ENCODE peak calls at places on chromosome 5, in six cellular contexts. A is H1, N is HepG2, K is HCT116, F is GM12878, E is K562. Q is an unnamed sample.

GRCh38 chr5:177446184-177447065 is at the start of gene PRR7:
- DNase-seq in A (peak; percentile 81), N (no peak), K (no peak), F (no peak), E (peak; percentile 86), Q (peak; percentile 56)

GRCh38 chr5:166625210-166625865 is 1666.1 kb upstream of the WWC1 start:
- DNase-seq in A (no peak), N (no peak), K (no peak), F (no peak), E (no peak), Q (no peak)

GRCh38 chr5:119878712-119879111 is 249.4 kb downstream of the FAM170A start:
- DNase-seq in A (no peak), N (no peak), K (no peak), F (no peak), E (no peak), Q (no peak)

GRCh38 chr5:167511-167910 is 23.8 kb upstream of the LRRC14B start:
- DNase-seq in A (no peak), N (no peak), K (no peak), F (no peak), E (no peak), Q (no peak)

GRCh38 chr5:141919218-141920129 is 4.2 kb upstream of the DELE1 start:
- DNase-seq in A (no peak), N (no peak), K (no peak), F (no peak), E (peak; percentile 79), Q (no peak)

GRCh38 chr5:1344975-1345838 is at the start of gene CLPTM1L:
- DNase-seq in A (peak; percentile 91), N (peak; percentile 69), K (peak; percentile 61), F (peak; percentile 50), E (peak; percentile 98), Q (peak; percentile 84)

GRCh38 chr5:67037171-67037570 is 159.4 kb downstream of the CD180 start:
- DNase-seq in A (no peak), N (no peak), K (no peak), F (no peak), E (no peak), Q (no peak)

GRCh38 chr5:91266184-91266705 is 116.9 kb downstream of the ARRDC3 start:
- DNase-seq in A (no peak), N (no peak), K (peak; percentile 46), F (no peak), E (peak; percentile 38), Q (peak; percentile 77)

GRCh38 chr5:143871672-143872071 is 59.7 kb downstream of the HMHB1 start:
- DNase-seq in A (no peak), N (no peak), K (no peak), F (no peak), E (no peak), Q (no peak)

GRCh38 chr5:113331201-113331551 is 103.6 kb downstream of the TSSK1B start:
- DNase-seq in A (no peak), N (no peak), K (no peak), F (no peak), E (no peak), Q (no peak)

GRCh38 chr5:53378590-53379247 is 101.7 kb upstream of the FST start:
- DNase-seq in A (no peak), N (no peak), K (no peak), F (no peak), E (no peak), Q (peak; percentile 64)

GRCh38 chr5:41796061-41796460 is 74.2 kb downstream of the OXCT1 start:
- DNase-seq in A (no peak), N (no peak), K (no peak), F (no peak), E (no peak), Q (peak; percentile 50)

GRCh38 chr5:95673076-95673475 is 9.7 kb downstream of the SPATA9 start:
- DNase-seq in A (no peak), N (peak; percentile 14), K (no peak), F (no peak), E (no peak), Q (no peak)

GRCh38 chr5:135306557-135306956 is 92.5 kb downstream of the MACROH2A1 start:
- DNase-seq in A (no peak), N (no peak), K (no peak), F (no peak), E (no peak), Q (no peak)

GRCh38 chr5:157484768-157485167 is 24.8 kb downstream of the NIPAL4 start:
- DNase-seq in A (no peak), N (peak; percentile 38), K (no peak), F (no peak), E (no peak), Q (no peak)

GRCh38 chr5:157485811-157486739 is 26.1 kb downstream of the NIPAL4 start:
- DNase-seq in A (no peak), N (no peak), K (no peak), F (no peak), E (no peak), Q (no peak)

GRCh38 chr5:157487358-157487757 is 27.3 kb downstream of the NIPAL4 start:
- DNase-seq in A (no peak), N (no peak), K (no peak), F (no peak), E (no peak), Q (no peak)

GRCh38 chr5:157485340-157485739 is 25.3 kb downstream of the NIPAL4 start:
- DNase-seq in A (no peak), N (peak; percentile 64), K (no peak), F (no peak), E (no peak), Q (no peak)

GRCh38 chr5:157486861-157487260 is 26.8 kb downstream of the NIPAL4 start:
- DNase-seq in A (no peak), N (no peak), K (no peak), F (no peak), E (no peak), Q (no peak)
- H2AFZ ChIP-seq in A (no peak overlapping the region), N (no peak overlapping the region), K (no peak overlapping the region), F (no peak overlapping the region), E (no peak overlapping the region), Q (no peak overlapping the region)

GRCh38 chr5:168910874-168911273 is 331.7 kb upstream of the PANK3 start:
- DNase-seq in A (no peak), N (no peak), K (no peak), F (no peak), E (no peak), Q (no peak)

GRCh38 chr5:168917947-168918600 is 338.9 kb upstream of the PANK3 start:
- DNase-seq in A (no peak), N (no peak), K (no peak), F (no peak), E (no peak), Q (no peak)

GRCh38 chr5:168916852-168917251 is 337.7 kb upstream of the PANK3 start:
- DNase-seq in A (no peak), N (no peak), K (no peak), F (no peak), E (no peak), Q (no peak)

GRCh38 chr5:168920019-168920813 is 341.0 kb upstream of the PANK3 start:
- DNase-seq in A (no peak), N (no peak), K (no peak), F (no peak), E (no peak), Q (no peak)

DNA sequence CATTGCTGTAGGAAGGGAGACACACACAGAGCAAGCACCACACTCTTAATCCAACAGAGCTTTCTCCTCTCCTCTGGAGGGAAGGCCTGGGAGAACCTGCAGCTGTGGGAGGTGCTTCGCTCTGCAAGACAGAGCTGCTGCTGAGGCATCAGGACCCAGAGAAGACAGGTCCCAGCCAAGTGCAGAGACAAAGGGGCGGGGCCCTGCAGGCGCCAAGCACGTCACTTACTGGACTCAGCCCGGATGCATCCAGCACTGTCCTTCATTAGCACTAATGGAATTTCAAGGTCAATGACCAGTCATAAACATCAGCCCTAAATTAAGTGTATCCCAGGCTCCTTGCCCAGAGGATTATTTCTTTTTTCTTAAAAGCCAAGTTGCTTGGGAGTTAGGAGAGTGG is 337.1 kb upstream of the PANK3 start:
- DNase-seq in A (peak; percentile 51), N (no peak), K (no peak), F (no peak), E (no peak), Q (no peak)
- TF ChIP-seq POLR2AphosphoS5 in A (no peak), N (no peak), K (no peak), F (no peak), E (no peak), Q (no peak)

DNA sequence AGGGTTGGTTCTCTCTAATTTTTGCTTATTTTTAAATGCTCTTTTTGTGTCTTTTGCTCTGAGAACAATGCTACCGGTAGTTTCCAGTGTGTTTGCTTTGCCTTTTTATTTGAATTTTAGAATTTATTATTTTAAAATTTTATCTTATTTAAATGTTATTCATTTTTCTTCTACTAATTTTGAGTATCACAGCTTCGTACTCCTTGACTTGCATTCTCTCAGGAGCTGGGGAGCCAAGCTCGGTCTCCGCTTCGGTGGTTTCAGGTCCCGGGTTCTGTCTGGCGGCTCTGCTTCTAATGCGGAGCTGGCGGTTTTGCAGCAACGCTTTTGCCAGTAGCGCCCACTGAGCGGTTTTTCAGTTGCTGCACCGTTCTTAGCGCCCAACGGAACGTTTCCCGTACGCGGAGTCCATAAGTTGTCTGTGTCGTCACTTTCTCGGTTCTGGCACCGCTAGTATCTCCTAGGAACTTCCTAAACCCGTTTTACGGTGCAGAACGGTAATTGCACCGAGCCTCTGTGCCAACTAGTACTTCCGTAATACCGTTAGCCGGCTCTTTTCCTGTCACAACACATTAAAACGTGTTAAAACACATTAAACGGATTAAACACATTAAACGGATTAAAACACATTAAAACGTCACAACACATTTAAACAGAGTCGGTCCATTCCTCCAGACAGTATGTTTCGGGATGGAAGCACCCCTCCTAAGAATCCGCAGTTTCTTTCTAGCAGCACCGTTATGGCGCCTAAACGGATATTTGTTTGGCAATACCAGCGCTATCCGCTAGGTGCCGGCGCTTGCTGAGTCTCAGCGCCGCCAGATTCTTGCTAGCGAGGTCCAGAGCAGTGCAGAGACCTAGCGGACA is 45.6 kb downstream of the ANXA2R start:
- DNase-seq in A (peak; percentile 90), N (peak; percentile 81), K (peak; percentile 81), F (no peak), E (peak; percentile 59), Q (peak; percentile 96)
- TF ChIP-seq POLR2A in A (no peak), N (no peak), K (no peak), F (peak; percentile 29), E (peak; percentile 70), Q (peak; percentile 52)

GRCh38 chr5:10734832-10735231 is 26.2 kb downstream of the DAP start:
- DNase-seq in A (no peak), N (no peak), K (no peak), F (no peak), E (no peak), Q (no peak)

GRCh38 chr5:10734050-10734709 is 26.9 kb downstream of the DAP start:
- DNase-seq in A (no peak), N (no peak), K (no peak), F (no peak), E (peak; percentile 69), Q (peak; percentile 83)

GRCh38 chr5:10729320-10730133 is 31.5 kb downstream of the DAP start:
- DNase-seq in A (no peak), N (no peak), K (no peak), F (no peak), E (no peak), Q (no peak)

GRCh38 chr5:10733426-10733825 is 27.6 kb downstream of the DAP start:
- DNase-seq in A (no peak), N (no peak), K (no peak), F (no peak), E (no peak), Q (no peak)

DNA sequence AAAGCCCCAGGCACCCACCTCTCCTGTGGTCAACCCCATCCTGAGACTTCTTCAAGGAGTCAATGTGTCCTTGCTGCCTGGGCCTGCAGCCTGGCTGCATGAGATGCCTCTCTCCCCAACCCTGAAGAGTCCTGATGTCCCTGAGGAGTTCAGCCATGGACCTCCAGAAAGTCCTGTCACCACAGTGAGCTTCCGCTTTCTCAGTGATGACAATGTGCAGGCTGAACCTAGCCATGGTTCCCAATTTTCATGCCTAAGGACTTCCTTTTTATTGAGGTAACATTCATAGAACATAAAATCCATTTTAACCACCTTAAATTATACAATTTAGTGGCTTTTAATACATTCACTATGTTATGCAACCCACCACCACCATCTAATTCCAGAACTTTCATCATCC is 29.1 kb downstream of the DAP start:
- DNase-seq in A (no peak), N (no peak), K (no peak), F (no peak), E (no peak), Q (no peak)
- H2AFZ ChIP-seq in A (no peak overlapping the region), N (no peak overlapping the region), K (no peak overlapping the region), F (no peak overlapping the region), E (no peak overlapping the region), Q (no peak overlapping the region)